ENCODE peak calls at places on chromosomes 6 and 20, in nine cellular contexts. Z is stimulated activated naive CD4-positive, alpha-beta T cell; F is activated T-helper 1 cell treated with anti-CD3 and anti-CD28 coated beads, Interleukin-2, amount 50 U/mL, for 16 hours; Q is HuH-7.5; E is AG10803; W is GF-D8; R is chondrocyte; I is MV-4-11; B is ELR. D is an unnamed sample.

GRCh38 chr6:113147544-113147943 is 709.6 kb upstream of the MARCKS start:
- DNase-seq in Z (no peak), F (no peak), Q (no peak), E (peak; percentile 62), W (no peak), R (no peak), I (peak; percentile 47), B (peak; percentile 4), D (no peak)

GRCh38 chr6:52499026-52499425 is 77.8 kb downstream of the TRAM2 start:
- DNase-seq in Z (no peak), F (no peak), Q (no peak), E (peak; percentile 75), W (no peak), R (no peak), I (no peak), B (peak; percentile 79), D (no peak)

GRCh38 chr20:3698511-3699436 is 13.6 kb downstream of the SIGLEC1 start:
- DNase-seq in Z (no peak), F (no peak), Q (no peak), E (no peak), W (no peak), R (no peak), I (no peak), B (no peak), D (no peak)

GRCh38 chr6:153090241-153090930 is 40.7 kb downstream of the RGS17 start:
- DNase-seq in Z (no peak), F (no peak), Q (no peak), E (peak; percentile 65), W (no peak), R (no peak), I (peak; percentile 23), B (peak; percentile 94), D (no peak)

GRCh38 chr6:98808522-98809210 is 25.7 kb upstream of the POU3F2 start:
- DNase-seq in Z (no peak), F (no peak), Q (no peak), E (peak; percentile 10), W (no peak), R (no peak), I (no peak), B (peak; percentile 18), D (no peak)

GRCh38 chr20:23606652-23607049 is 934 bp upstream of the CST9 start:
- DNase-seq in Z (peak; percentile 30), F (peak; percentile 19), Q (peak; percentile 83), E (peak; percentile 65), W (no peak), R (no peak), I (peak; percentile 58), B (peak; percentile 82), D (peak; percentile 70)

GRCh38 chr20:49539481-49540231 is 28.3 kb downstream of the PTGIS start:
- DNase-seq in Z (no peak), F (no peak), Q (no peak), E (no peak), W (no peak), R (no peak), I (no peak), B (no peak), D (no peak)

GRCh38 chr6:56772737-56773184 is 130.1 kb upstream of the DST start:
- DNase-seq in Z (no peak), F (no peak), Q (no peak), E (peak; percentile 78), W (no peak), R (no peak), I (no peak), B (peak; percentile 86), D (no peak)

GRCh38 chr6:136657629-136658028 is 107.4 kb upstream of the MAP7 start:
- DNase-seq in Z (no peak), F (no peak), Q (no peak), E (peak; percentile 12), W (no peak), R (no peak), I (no peak), B (peak; percentile 67), D (no peak)

GRCh38 chr6:83514877-83515466 is 2.6 kb downstream of the PRSS35 start:
- DNase-seq in Z (no peak), F (no peak), Q (peak; percentile 10), E (peak; percentile 62), W (no peak), R (no peak), I (peak; percentile 47), B (peak; percentile 74), D (no peak)

GRCh38 chr6:2557181-2557720 is 193.5 kb downstream of the MYLK4 start:
- DNase-seq in Z (no peak), F (no peak), Q (no peak), E (no peak), W (no peak), R (no peak), I (no peak), B (no peak), D (no peak)

GRCh38 chr6:12957321-12958051 is 240.9 kb downstream of the PHACTR1 start:
- DNase-seq in Z (no peak), F (no peak), Q (no peak), E (peak; percentile 65), W (peak; percentile 27), R (no peak), I (peak; percentile 19), B (peak; percentile 84), D (peak; percentile 18)

GRCh38 chr6:126959765-126960164 is 158.7 kb upstream of the RSPO3 start:
- DNase-seq in Z (no peak), F (no peak), Q (no peak), E (no peak), W (no peak), R (no peak), I (no peak), B (no peak), D (no peak)